ENCODE peak calls at places on chromosomes 16 and 17, in ten cellular contexts. K is T-helper 17 cell, D is AG08395, C is AG10803, H is endothelial cell, M is head of caudate nucleus, Z is non-pigmented ciliary epithelial cell, V is mucosa of gallbladder, R is erythroblast, G is SK-N-DZ. J is an unnamed sample.

GRCh38 chr17:39867084-39867890 is 715 bp upstream of the ZPBP2 start:
- DNase-seq in K (peak; percentile 70), D (no peak), C (no peak), H (no peak), M (no peak), Z (no peak), V (no peak), R (no peak), G (no peak), J (no peak)

GRCh38 chr17:78735832-78736525 is 46.1 kb downstream of the CYTH1 start:
- DNase-seq in K (no peak), D (no peak), C (no peak), H (no peak), M (no peak), Z (no peak), V (no peak), R (peak; percentile 34), G (no peak), J (no peak)

GRCh38 chr17:81576621-81577277 is 24.6 kb upstream of the FAAP100 start:
- DNase-seq in K (no peak), D (peak; percentile 75), C (peak; percentile 75), H (no peak), M (no peak), Z (no peak), V (no peak), R (no peak), G (no peak), J (no peak)

GRCh38 chr17:48270896-48271295 is 159.1 kb downstream of the SKAP1 start:
- DNase-seq in K (no peak), D (no peak), C (no peak), H (no peak), M (no peak), Z (no peak), V (no peak), R (no peak), G (no peak), J (no peak)

GRCh38 chr16:86318119-86318518 is 192.2 kb upstream of the FOXF1 start:
- DNase-seq in K (no peak), D (no peak), C (no peak), H (no peak), M (no peak), Z (no peak), V (no peak), R (no peak), G (peak; percentile 37), J (no peak)

GRCh38 chr16:2895813-2896212 is 12.8 kb downstream of the FLYWCH2 start:
- DNase-seq in K (no peak), D (peak; percentile 1), C (no peak), H (no peak), M (no peak), Z (no peak), V (no peak), R (no peak), G (no peak), J (no peak)

GRCh38 chr17:31390426-31390747 is 1.1 kb upstream of the RAB11FIP4 start:
- DNase-seq in K (no peak), D (no peak), C (no peak), H (no peak), M (no peak), Z (no peak), V (no peak), R (no peak), G (no peak), J (no peak)

GRCh38 chr16:24427840-24428239 is 111.5 kb upstream of the RBBP6 start:
- DNase-seq in K (no peak), D (no peak), C (no peak), H (no peak), M (no peak), Z (no peak), V (no peak), R (no peak), G (no peak), J (no peak)

GRCh38 chr17:30290696-30291570 is 811 bp downstream of the BLMH start:
- DNase-seq in K (no peak), D (peak; percentile 53), C (peak; percentile 11), H (peak; percentile 49), M (peak; percentile 18), Z (no peak), V (no peak), R (peak; percentile 69), G (peak; percentile 52), J (peak; percentile 85)

GRCh38 chr16:77432264-77432663 is 2.6 kb downstream of the ADAMTS18 start:
- DNase-seq in K (no peak), D (no peak), C (no peak), H (no peak), M (no peak), Z (no peak), V (no peak), R (no peak), G (no peak), J (no peak)

GRCh38 chr17:35345926-35346771 is 27.3 kb downstream of the SLFN11 start:
- DNase-seq in K (peak; percentile 24), D (peak; percentile 66), C (peak; percentile 52), H (peak; percentile 53), M (peak; percentile 20), Z (no peak), V (peak; percentile 61), R (no peak), G (no peak), J (peak; percentile 80)

GRCh38 chr17:60926466-60927183 is 249.0 kb downstream of the BCAS3 start:
- DNase-seq in K (no peak), D (no peak), C (no peak), H (no peak), M (no peak), Z (no peak), V (no peak), R (no peak), G (no peak), J (no peak)

GRCh38 chr16:81997738-81998137 is 13.5 kb downstream of the SDR42E1 start:
- DNase-seq in K (no peak), D (peak; percentile 81), C (peak; percentile 92), H (no peak), M (no peak), Z (peak; percentile 73), V (peak; percentile 51), R (no peak), G (no peak), J (no peak)

GRCh38 chr17:45311762-45312476 is 4.9 kb downstream of the MAP3K14 start:
- DNase-seq in K (peak; percentile 48), D (no peak), C (peak; percentile 49), H (no peak), M (peak; percentile 60), Z (no peak), V (peak; percentile 82), R (peak; percentile 30), G (no peak), J (peak; percentile 51)

GRCh38 chr16:83899272-83899897 is 470 bp downstream of the MLYCD start:
- DNase-seq in K (peak; percentile 24), D (peak; percentile 60), C (peak; percentile 61), H (peak; percentile 61), M (peak; percentile 31), Z (no peak), V (peak; percentile 22), R (peak; percentile 81), G (peak; percentile 49), J (peak; percentile 82)

GRCh38 chr16:67238278-67238575 is 9.1 kb downstream of the FHOD1 start:
- DNase-seq in K (no peak), D (no peak), C (no peak), H (no peak), M (no peak), Z (no peak), V (no peak), R (no peak), G (no peak), J (peak; percentile 35)

GRCh38 chr16:2208308-2208707 is 2.4 kb downstream of the BRICD5 start:
- DNase-seq in K (no peak), D (no peak), C (no peak), H (no peak), M (no peak), Z (no peak), V (no peak), R (no peak), G (peak; percentile 73), J (no peak)

GRCh38 chr16:78879046-78879445 is 721.5 kb downstream of the MAF start:
- DNase-seq in K (no peak), D (no peak), C (no peak), H (no peak), M (no peak), Z (no peak), V (no peak), R (no peak), G (no peak), J (no peak)

GRCh38 chr17:80175411-80175810 is 5.6 kb downstream of the CARD14 start:
- DNase-seq in K (no peak), D (peak; percentile 26), C (peak; percentile 16), H (no peak), M (no peak), Z (no peak), V (peak; percentile 43), R (no peak), G (no peak), J (peak; percentile 86)

GRCh38 chr17:35895602-35896001 is 15.4 kb upstream of the CCL5 start:
- DNase-seq in K (no peak), D (no peak), C (no peak), H (no peak), M (no peak), Z (peak; percentile 65), V (no peak), R (no peak), G (no peak), J (no peak)

GRCh38 chr16:1333149-1333812 is at the start of gene BAIAP3:
- DNase-seq in K (peak; percentile 47), D (peak; percentile 72), C (no peak), H (peak; percentile 74), M (no peak), Z (no peak), V (no peak), R (peak; percentile 68), G (no peak), J (peak; percentile 87)

GRCh38 chr17:74454197-74455024 is 12.0 kb upstream of the CD300A start:
- DNase-seq in K (no peak), D (no peak), C (peak; percentile 66), H (no peak), M (no peak), Z (peak; percentile 15), V (peak; percentile 88), R (no peak), G (peak; percentile 69), J (peak; percentile 80)

GRCh38 chr17:76246080-76247066 is 6.1 kb upstream of the RNF157 start:
- DNase-seq in K (no peak), D (no peak), C (peak; percentile 69), H (no peak), M (no peak), Z (no peak), V (no peak), R (no peak), G (no peak), J (peak; percentile 53)